ENCODE peak calls at places on chromosomes 16 and 17, in four cellular contexts. W is WTC11, P is A549, O is K562. Z is an unnamed sample.

GRCh38 chr16:75764154-75764768 is 38.0 kb upstream of the CPHXL start:
- DNase-seq in O (peak; percentile 72), P (peak; percentile 58), W (peak; percentile 49), Z (peak; percentile 69)

GRCh38 chr16:84976644-84977400 is 34.5 kb downstream of the ZDHHC7 start:
- DNase-seq in W (no peak), P (no peak), O (no peak), Z (peak; percentile 97)

GRCh38 chr17:61411944-61412859 is 12.6 kb downstream of the TBX2 start:
- DNase-seq in P (peak; percentile 90), W (peak; percentile 81), O (peak; percentile 57), Z (peak; percentile 64)

GRCh38 chr16:1723450-1724147 is 17.6 kb downstream of the MAPK8IP3 start:
- DNase-seq in P (peak; percentile 40), W (peak; percentile 65), O (peak; percentile 65), Z (peak; percentile 37)

GRCh38 chr17:28925912-28926365 is 23.1 kb upstream of the DHRS13 start:
- DNase-seq in W (no peak), O (peak; percentile 61), P (no peak), Z (no peak)

GRCh38 chr17:73099504-73099903 is 7.0 kb upstream of the SLC39A11 start:
- DNase-seq in P (no peak), W (no peak), O (peak; percentile 8), Z (no peak)

GRCh38 chr17:69055334-69055733 is 5.4 kb downstream of the ABCA9 start:
- DNase-seq in O (no peak), P (no peak), W (no peak), Z (no peak)

GRCh38 chr16:48113471-48113870 is 42.3 kb downstream of the ABCC12 start:
- DNase-seq in O (peak; percentile 11), W (peak; percentile 44), P (no peak), Z (peak; percentile 12)

GRCh38 chr17:40283662-40284061 is 4.0 kb upstream of the CDC6 start:
- DNase-seq in P (peak; percentile 46), W (no peak), O (no peak), Z (no peak)

GRCh38 chr16:70470927-70471341 is 16.5 kb downstream of the FCSK start:
- DNase-seq in P (peak; percentile 66), O (peak; percentile 43), W (peak; percentile 76), Z (peak; percentile 61)

GRCh38 chr17:62778990-62779681 is 29.0 kb downstream of the MARCHF10 start:
- DNase-seq in O (peak; percentile 20), W (no peak), P (peak; percentile 68), Z (peak; percentile 48)

GRCh38 chr17:76102944-76103273 is 678 bp downstream of the EXOC7 start:
- DNase-seq in O (no peak), W (no peak), P (no peak), Z (no peak)

GRCh38 chr17:27968206-27968732 is 74.2 kb upstream of the NLK start:
- DNase-seq in W (no peak), P (no peak), O (peak; percentile 95), Z (no peak)

GRCh38 chr17:55433629-55434422 is 12.2 kb upstream of the MMD start:
- DNase-seq in W (no peak), P (peak; percentile 80), O (no peak), Z (peak; percentile 99)

GRCh38 chr16:84084570-84085270 is 32.0 kb downstream of the MBTPS1 start:
- DNase-seq in P (peak; percentile 89), W (peak; percentile 81), O (peak; percentile 85), Z (peak; percentile 78)

GRCh38 chr17:43085489-43085888 is 39.7 kb downstream of the BRCA1 start:
- DNase-seq in O (peak; percentile 3), W (no peak), P (no peak), Z (peak; percentile 9)

GRCh38 chr17:39208893-39209292 is 8.8 kb downstream of the RPL19 start:
- DNase-seq in P (no peak), O (peak; percentile 59), W (no peak), Z (no peak)

GRCh38 chr16:85524630-85525463 is 88.3 kb upstream of the GSE1 start:
- DNase-seq in O (no peak), W (no peak), P (no peak), Z (peak; percentile 85)

GRCh38 chr16:89322381-89323119 is 105.0 kb downstream of the ZNF778 start:
- DNase-seq in O (peak; percentile 53), W (peak; percentile 60), P (peak; percentile 70), Z (peak; percentile 74)

GRCh38 chr16:84228321-84228838 is 11.4 kb downstream of the KCNG4 start:
- DNase-seq in W (peak; percentile 40), P (peak; percentile 93), O (peak; percentile 84), Z (peak; percentile 19)

GRCh38 chr16:50526249-50526648 is 21.9 kb upstream of the NKD1 start:
- DNase-seq in P (no peak), W (no peak), O (no peak), Z (no peak)

GRCh38 chr17:78120971-78121800 is 7.4 kb downstream of the TMC6 start:
- DNase-seq in P (no peak), W (no peak), O (no peak), Z (no peak)

GRCh38 chr17:8120520-8121443 is 2.5 kb upstream of the ALOXE3 start:
- DNase-seq in O (peak; percentile 81), P (peak; percentile 78), W (peak; percentile 92), Z (no peak)

GRCh38 chr17:79023886-79024771 is at the start of gene C1QTNF1:
- DNase-seq in P (peak; percentile 96), W (peak; percentile 70), O (no peak), Z (no peak)

GRCh38 chr17:21676281-21677111 is 15.8 kb upstream of the KCNJ18 start:
- DNase-seq in O (no peak), W (no peak), P (no peak), Z (no peak)
- TF ChIP-seq NR3C1 in O (no peak), W (no peak), P (no peak), Z (no peak)

GRCh38 chr17:37678036-37678435 is 34.8 kb upstream of the DDX52 start:
- DNase-seq in W (no peak), O (no peak), P (no peak), Z (no peak)
- TF ChIP-seq NR3C1 in W (no peak), O (no peak), P (no peak), Z (no peak)

DNA sequence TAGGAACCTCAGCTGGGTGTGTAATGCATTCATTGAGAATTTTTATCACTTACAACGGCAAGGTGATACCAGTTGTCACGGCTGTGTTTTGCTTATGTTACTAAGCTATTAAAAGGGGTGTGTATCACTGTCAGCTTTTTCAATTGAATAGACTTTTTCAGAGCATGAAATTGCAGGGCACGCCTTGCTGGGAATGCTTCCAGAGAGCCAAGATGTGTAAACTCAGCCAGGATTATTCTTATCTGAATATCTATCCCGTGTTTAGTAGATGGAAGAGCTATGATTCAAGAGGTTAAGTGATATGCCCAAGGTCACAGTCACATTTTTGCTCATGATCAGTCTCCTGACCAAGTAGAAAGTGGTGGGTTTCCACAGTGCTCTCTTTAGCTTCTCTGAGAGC is 6.6 kb upstream of the TEKT3 start:
- DNase-seq in P (no peak), W (no peak), O (no peak), Z (no peak)
- TF ChIP-seq NR3C1 in P (no peak), W (no peak), O (no peak), Z (no peak)

GRCh38 chr16:54591816-54592246 is 305.2 kb upstream of the IRX3 start:
- DNase-seq in W (no peak), O (no peak), P (no peak), Z (no peak)
- TF ChIP-seq NR3C1 in W (no peak), O (no peak), P (no peak), Z (no peak)